ENCODE peak calls at places on chromosomes 12 and 14, in six cellular contexts. T is H1, S is sigmoid colon, E is ovary, N is HepG2, Q is transverse colon. H is an unnamed sample.
A peak's percentile ranks its signal among the peaks of the same experiment; 100 is the strongest.

GRCh38 chr14:73265721-73266046 is 28.4 kb downstream of the PAPLN start:
- DNase-seq in Q (no peak), T (no peak), N (no peak), S (no peak), E (no peak), H (no peak)

GRCh38 chr14:60094306-60094897 is 2.7 kb downstream of the PCNX4 start:
- DNase-seq in N (peak; percentile 90), E (no peak), S (no peak), Q (no peak), T (peak; percentile 19), H (no peak)

GRCh38 chr14:54806616-54807015 is 96.0 kb downstream of the GCH1 start:
- DNase-seq in E (no peak), T (no peak), S (no peak), N (no peak), Q (no peak), H (no peak)

GRCh38 chr12:50572760-50573159 is 68.0 kb downstream of the DIP2B start:
- DNase-seq in S (no peak), N (no peak), E (no peak), T (no peak), Q (no peak), H (no peak)

GRCh38 chr12:55706840-55707671 is 648 bp downstream of the ITGA7 start:
- DNase-seq in E (no peak), N (no peak), Q (no peak), T (no peak), S (no peak), H (no peak)

GRCh38 chr14:71355324-71356201 is 448.3 kb downstream of the PCNX1 start:
- DNase-seq in N (no peak), Q (no peak), T (no peak), S (peak; percentile 83), E (peak; percentile 46), H (no peak)

GRCh38 chr14:103007555-103007954 is 49.8 kb downstream of the CDC42BPB start:
- DNase-seq in E (no peak), Q (no peak), S (peak; percentile 63), T (no peak), N (no peak), H (no peak)

GRCh38 chr14:77268989-77269595 is 1.9 kb downstream of the NGB start:
- DNase-seq in N (no peak), S (no peak), T (no peak), Q (no peak), E (no peak), H (no peak)

GRCh38 chr12:70052931-70053497 is 190.2 kb upstream of the CNOT2 start:
- DNase-seq in E (no peak), N (peak; percentile 84), Q (peak; percentile 59), T (no peak), S (peak; percentile 76), H (peak; percentile 68)

GRCh38 chr12:21933656-21934055 is 7.6 kb downstream of the ABCC9 start:
- DNase-seq in N (no peak), T (no peak), S (no peak), E (no peak), Q (no peak), H (no peak)

GRCh38 chr12:91052021-91052420 is 5.8 kb downstream of the KERA start:
- DNase-seq in Q (no peak), E (no peak), S (no peak), N (no peak), T (no peak), H (no peak)

GRCh38 chr14:105847400-105847799 is 321.0 kb downstream of the TMEM121 start:
- DNase-seq in Q (no peak), N (no peak), E (no peak), T (no peak), S (no peak), H (no peak)

GRCh38 chr14:80055912-80056801 is 155.1 kb downstream of the DIO2 start:
- DNase-seq in N (peak; percentile 16), T (peak; percentile 34), S (no peak), E (peak; percentile 31), Q (peak; percentile 9), H (no peak)

GRCh38 chr12:4274960-4275868 is 1.7 kb downstream of the CCND2 start:
- DNase-seq in Q (no peak), T (no peak), N (no peak), S (no peak), E (no peak), H (no peak)

GRCh38 chr12:3921526-3921925 is 48.3 kb upstream of the PARP11 start:
- DNase-seq in N (no peak), Q (no peak), T (no peak), E (no peak), S (no peak), H (no peak)

GRCh38 chr12:26790645-26790994 is 42.4 kb downstream of the ITPR2 start:
- DNase-seq in E (no peak), T (no peak), N (no peak), S (no peak), Q (no peak), H (no peak)

GRCh38 chr14:96497586-96497985 is 4.6 kb upstream of the PAPOLA start:
- DNase-seq in S (no peak), Q (no peak), N (no peak), E (no peak), T (no peak), H (no peak)

GRCh38 chr14:55427439-55427838 is 13.0 kb downstream of the TBPL2 start:
- DNase-seq in T (no peak), S (no peak), Q (no peak), E (no peak), N (no peak), H (no peak)

GRCh38 chr12:38689704-38690103 is 215.7 kb downstream of the CPNE8 start:
- DNase-seq in Q (no peak), E (no peak), N (no peak), S (no peak), T (no peak), H (no peak)

GRCh38 chr14:45246633-45247173 is 6.3 kb downstream of the MIS18BP1 start:
- DNase-seq in S (no peak), E (no peak), Q (no peak), T (no peak), N (no peak), H (no peak)

GRCh38 chr14:64971890-64972785 is at the start of gene RAB15:
- DNase-seq in E (peak; percentile 65), Q (peak; percentile 32), S (no peak), N (no peak), T (no peak), H (no peak)
- TF ChIP-seq POLR2A in E (no peak), Q (no peak), S (no peak), N (no peak), T (no peak), H (no peak)

DNA sequence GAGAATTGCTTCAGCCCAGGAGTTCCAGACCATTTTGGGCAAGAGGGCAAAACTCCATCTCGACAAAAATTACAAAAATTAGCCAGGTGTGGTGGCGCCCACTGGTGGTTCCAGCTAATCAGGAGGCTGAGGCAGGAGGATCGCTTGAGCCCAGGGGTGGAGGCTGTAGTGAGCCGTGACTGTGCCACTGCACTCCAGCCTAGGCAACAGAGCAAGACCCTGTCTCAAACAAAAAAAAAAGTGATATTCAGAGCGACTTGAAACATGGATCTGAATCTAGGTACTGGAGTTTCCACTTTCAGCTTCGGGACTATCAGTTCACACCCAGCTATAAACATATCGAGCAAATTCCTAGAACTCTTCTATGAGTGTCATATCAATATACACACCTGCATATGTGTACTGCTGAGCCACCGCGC is 16.3 kb upstream of the RNF34 start:
- DNase-seq in N (no peak), Q (no peak), T (no peak), E (no peak), S (no peak), H (no peak)
- TF ChIP-seq EP300 in N (no peak), Q (no peak), T (no peak), E (no peak), S (no peak), H (no peak)

GRCh38 chr12:58387199-58387598 is 445.8 kb downstream of the ATP23 start:
- DNase-seq in S (no peak), N (no peak), Q (no peak), E (no peak), T (no peak), H (no peak)
- H3K27ac ChIP-seq in S (no peak overlapping the region), N (no peak overlapping the region), Q (no peak overlapping the region), E (no peak overlapping the region), T (no peak overlapping the region), H (no peak overlapping the region)

DNA sequence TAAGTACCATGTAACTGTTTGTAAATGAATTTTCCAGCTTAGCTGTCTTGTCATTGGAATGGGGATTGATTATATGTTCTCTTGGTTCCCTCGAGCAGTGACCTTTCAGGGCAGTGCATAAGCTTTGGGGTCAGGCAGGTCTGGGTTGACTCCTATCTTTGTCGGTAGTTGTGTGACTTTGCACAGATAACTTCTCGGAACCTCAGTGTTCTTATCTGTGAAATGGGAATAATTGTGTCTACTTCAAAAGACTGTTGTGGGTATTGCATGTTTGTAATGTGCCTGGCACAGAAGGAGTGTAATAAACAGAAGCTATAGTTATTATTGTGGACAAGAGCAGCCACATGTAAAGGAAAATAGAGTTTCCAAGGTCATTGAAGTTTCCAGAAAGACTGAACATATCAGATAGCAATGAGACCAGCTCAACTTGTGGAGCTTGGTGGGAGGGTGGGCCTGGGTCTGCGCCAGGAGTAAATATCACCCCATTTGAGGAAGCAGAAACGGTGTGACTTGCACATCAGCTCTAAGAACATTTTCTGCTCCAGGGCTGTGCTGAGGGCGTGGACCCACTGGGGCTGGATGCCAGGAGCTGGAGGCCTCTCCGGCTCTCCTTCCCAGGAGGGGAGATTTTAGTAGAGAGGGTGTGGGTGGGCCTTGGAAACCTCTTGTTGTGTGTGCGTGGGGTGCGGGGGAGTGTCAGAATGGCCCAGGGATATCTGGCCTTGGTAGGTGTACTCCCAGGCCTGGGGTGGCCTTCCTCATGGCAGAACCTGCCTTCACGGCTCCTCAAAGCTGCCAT is 19.8 kb downstream of the FOS start:
- DNase-seq in Q (peak; percentile 66), S (peak; percentile 88), E (peak; percentile 94), N (no peak), T (no peak), H (peak; percentile 58)
- TF ChIP-seq POLR2A in Q (no peak), S (no peak), E (no peak), N (no peak), T (no peak), H (no peak)